ENCODE peak calls at places on chromosomes 2 and 18, in four cellular contexts. P is ecto neural progenitor cell, L is mucosa of gallbladder, Y is cardiac fibroblast. H is an unnamed sample.

GRCh38 chr2:143807192-143807591 is 678.0 kb downstream of the ARHGAP15 start:
- DNase-seq in L (no peak), Y (no peak), P (no peak), H (no peak)

GRCh38 chr2:229943171-229943570 is 20.9 kb downstream of the FBXO36 start:
- DNase-seq in P (no peak), Y (no peak), L (no peak), H (no peak)

GRCh38 chr2:86046985-86047384 is 58.7 kb downstream of the POLR1A start:
- DNase-seq in L (no peak), Y (no peak), P (no peak), H (no peak)

GRCh38 chr2:199928226-199928625 is 17.1 kb downstream of the C2orf69 start:
- DNase-seq in P (no peak), L (no peak), Y (no peak), H (no peak)

GRCh38 chr18:3383381-3383915 is 66.5 kb upstream of the TGIF1 start:
- DNase-seq in Y (peak), L (no peak), P (peak), H (no peak)

GRCh38 chr2:54573532-54573915 is 117.4 kb downstream of the SPTBN1 start:
- DNase-seq in Y (no peak), L (no peak), P (no peak), H (no peak)

GRCh38 chr18:59067873-59068272 is 71.8 kb upstream of the SEC11C start:
- DNase-seq in P (no peak), L (peak), Y (peak), H (no peak)

GRCh38 chr2:42125887-42126594 is 43.1 kb upstream of the EML4 start:
- DNase-seq in P (no peak), L (no peak), Y (peak), H (no peak)

GRCh38 chr2:67070826-67071225 is 326.3 kb upstream of the ETAA1 start:
- DNase-seq in Y (no peak), L (no peak), P (no peak), H (no peak)

GRCh38 chr18:59459352-59460059 is 100.4 kb upstream of the LMAN1 start:
- DNase-seq in L (no peak), P (no peak), Y (peak), H (no peak)

GRCh38 chr2:23430263-23430662 is 45.3 kb downstream of the KLHL29 start:
- DNase-seq in Y (peak), L (no peak), P (peak), H (no peak)

GRCh38 chr18:75111673-75112485 is 97.1 kb downstream of the PTGR3 start:
- DNase-seq in P (peak), Y (peak), L (no peak), H (no peak)

GRCh38 chr2:96795076-96795475 is 21.0 kb upstream of the CNNM3 start:
- DNase-seq in P (no peak), Y (no peak), L (no peak), H (no peak)

GRCh38 chr2:10471046-10471571 is 23.0 kb upstream of the ODC1 start:
- DNase-seq in Y (no peak), L (no peak), P (no peak), H (no peak)

GRCh38 chr2:50722828-50723227 is 309.1 kb downstream of the NRXN1 start:
- DNase-seq in L (no peak), P (no peak), Y (no peak), H (no peak)

GRCh38 chr2:84435331-84436081 is 23.6 kb downstream of the SUCLG1 start:
- DNase-seq in L (no peak), P (no peak), Y (peak), H (no peak)

GRCh38 chr2:227774011-227774624 is 28.4 kb downstream of the SCYGR8 start:
- DNase-seq in L (no peak), P (no peak), Y (no peak), H (no peak)

H was measured in stimulated activated CD4-positive, alpha-beta T cell treated with anti-CD3 and anti-CD28 coated beads, Interleukin-4, amount 100 ng/mL, for 24 hours.